ENCODE peak calls at places on chromosomes 5 and 9, in ten cellular contexts. E, V, S, H, Q, X, F, N, L and G are unnamed samples.

GRCh38 chr5:135462304-135462703 is 10.2 kb upstream of the TIFAB start:
- DNase-seq in E (peak), N (peak), L (peak), H (peak), X (peak), V (peak), Q (peak), S (peak), F (peak), G (peak)

GRCh38 chr5:127856310-127856709 is 153.1 kb downstream of the CCDC192 start:
- DNase-seq in V (no peak), F (no peak), E (no peak), N (no peak), X (no peak), Q (no peak), S (no peak), L (no peak), H (no peak), G (no peak)

GRCh38 chr9:76419782-76420380 is 25.7 kb upstream of the RFK start:
- DNase-seq in V (peak), X (no peak), L (no peak), H (peak), S (peak), N (no peak), E (peak), Q (no peak), F (no peak), G (no peak)

GRCh38 chr5:39058178-39058577 is 16.0 kb downstream of the RICTOR start:
- DNase-seq in X (no peak), H (no peak), S (no peak), N (no peak), E (no peak), V (no peak), L (no peak), F (no peak), Q (no peak), G (no peak)

GRCh38 chr5:78574157-78574673 is 74.4 kb downstream of the LHFPL2 start:
- DNase-seq in F (no peak), H (no peak), N (no peak), S (no peak), L (no peak), X (no peak), V (no peak), E (no peak), Q (no peak), G (no peak)

GRCh38 chr5:124822647-124823046 is 76.2 kb upstream of the ZNF608 start:
- DNase-seq in Q (no peak), E (no peak), V (no peak), N (no peak), F (no peak), X (no peak), L (no peak), S (no peak), H (no peak), G (no peak)

GRCh38 chr5:9599391-9599790 is 30.8 kb downstream of the TAS2R1 start:
- DNase-seq in F (no peak), N (no peak), Q (no peak), E (no peak), S (no peak), V (peak), H (no peak), X (no peak), L (no peak), G (no peak)

GRCh38 chr9:70475211-70475610 is 60.8 kb upstream of the KLF9 start:
- DNase-seq in L (no peak), H (peak), F (no peak), Q (no peak), E (no peak), X (no peak), V (peak), N (no peak), S (no peak), G (peak)

GRCh38 chr5:33565304-33565703 is 124.5 kb downstream of the TARS1 start:
- DNase-seq in N (no peak), H (no peak), Q (no peak), V (no peak), L (peak), F (no peak), S (no peak), E (no peak), X (no peak), G (no peak)

GRCh38 chr9:76255781-76256455 is 138.3 kb downstream of the RFK start:
- DNase-seq in Q (peak), X (no peak), H (no peak), L (peak), S (no peak), F (no peak), E (no peak), N (no peak), V (no peak), G (no peak)

GRCh38 chr9:16191691-16192402 is 639.0 kb downstream of the CCDC171 start:
- DNase-seq in X (no peak), H (peak), N (peak), Q (peak), F (peak), L (peak), S (peak), V (peak), E (peak), G (peak)

GRCh38 chr9:135397142-135397541 is 82.4 kb upstream of the PPP1R26 start:
- DNase-seq in Q (no peak), X (no peak), S (no peak), E (no peak), L (no peak), V (no peak), H (no peak), N (no peak), F (no peak), G (no peak)

GRCh38 chr9:86503281-86503680 is 149.1 kb upstream of the TUT7 start:
- DNase-seq in X (no peak), F (no peak), Q (no peak), L (no peak), H (no peak), E (no peak), V (no peak), N (no peak), S (no peak), G (no peak)

GRCh38 chr9:113999256-114000062 is 78.6 kb downstream of the AMBP start:
- DNase-seq in N (no peak), F (no peak), L (peak), S (no peak), V (no peak), Q (no peak), X (no peak), E (no peak), H (no peak), G (no peak)

GRCh38 chr9:22265038-22265437 is 181.6 kb upstream of the DMRTA1 start:
- DNase-seq in H (no peak), X (no peak), L (no peak), S (no peak), Q (no peak), E (no peak), V (no peak), F (no peak), N (no peak), G (no peak)

GRCh38 chr9:127397722-127398647 is 1.0 kb downstream of the SLC2A8 start:
- DNase-seq in S (peak), N (no peak), F (peak), V (peak), L (peak), Q (peak), E (peak), X (no peak), H (peak), G (peak)

GRCh38 chr5:143372187-143372829 is 31.2 kb downstream of the NR3C1 start:
- DNase-seq in X (no peak), H (no peak), F (no peak), V (no peak), L (no peak), S (no peak), Q (no peak), N (no peak), E (no peak), G (no peak)

GRCh38 chr5:132250547-132250946 is 6.9 kb upstream of the PDLIM4 start:
- DNase-seq in F (peak), L (no peak), V (no peak), N (no peak), X (no peak), H (no peak), S (no peak), Q (no peak), E (no peak), G (no peak)

GRCh38 chr5:119840175-119840574 is 210.8 kb downstream of the FAM170A start:
- DNase-seq in E (no peak), Q (no peak), S (no peak), F (no peak), H (no peak), L (no peak), V (no peak), X (no peak), N (no peak), G (no peak)